ENCODE peak calls at places on chromosomes 6 and 20, in seven cellular contexts. M is colonic mucosa, H is ovary, Y is body of pancreas, Z is AG04450, O is tibial artery, E is DND-41. R is an unnamed sample.

GRCh38 chr6:108736832-108737231 is 111.4 kb upstream of the ARMC2 start:
- DNase-seq in Y (peak; percentile 35), E (no peak), Z (peak; percentile 50), H (no peak), M (no peak), O (peak; percentile 69), R (no peak)

GRCh38 chr6:16059496-16059895 is 69.4 kb upstream of the MYLIP start:
- DNase-seq in O (no peak), H (no peak), Z (no peak), M (no peak), E (no peak), Y (no peak), R (no peak)

GRCh38 chr20:24658920-24659660 is 189.7 kb downstream of the SYNDIG1 start:
- DNase-seq in O (no peak), Z (no peak), Y (no peak), H (no peak), M (no peak), E (no peak), R (peak; percentile 33)

GRCh38 chr6:14673201-14673600 is 555.6 kb downstream of the CD83 start:
- DNase-seq in Z (no peak), O (no peak), Y (no peak), M (no peak), E (no peak), H (no peak), R (no peak)

GRCh38 chr6:73929421-73929820 is 233.4 kb downstream of the CD109 start:
- DNase-seq in H (no peak), O (no peak), Z (no peak), M (no peak), Y (no peak), E (no peak), R (no peak)

GRCh38 chr6:119196732-119197131 is 118.3 kb upstream of the FAM184A start:
- DNase-seq in Y (no peak), Z (no peak), M (no peak), E (no peak), O (no peak), H (no peak), R (no peak)

GRCh38 chr6:170185175-170185970 is 105.5 kb downstream of the DLL1 start:
- DNase-seq in O (no peak), E (no peak), M (peak; percentile 6), Z (no peak), H (no peak), Y (peak; percentile 1), R (no peak)

GRCh38 chr20:32052090-32052791 is at the start of gene HCK:
- DNase-seq in E (no peak), Z (no peak), H (no peak), O (peak; percentile 38), Y (peak; percentile 51), M (no peak), R (peak; percentile 49)

GRCh38 chr20:47354710-47355488 is 1.6 kb downstream of the ZMYND8 start:
- DNase-seq in Z (no peak), M (no peak), E (no peak), O (no peak), Y (no peak), H (no peak), R (no peak)

GRCh38 chr20:46207031-46207549 is 89.0 kb downstream of the CD40 start:
- DNase-seq in H (peak; percentile 72), Y (no peak), Z (no peak), O (no peak), M (no peak), E (no peak), R (no peak)

GRCh38 chr6:9632026-9632425 is 782.8 kb downstream of the TFAP2A start:
- DNase-seq in Y (no peak), H (no peak), O (no peak), M (no peak), E (no peak), Z (no peak), R (no peak)

GRCh38 chr6:119444642-119445557 is 95.3 kb upstream of the MAN1A1 start:
- DNase-seq in H (no peak), Y (no peak), Z (no peak), E (no peak), O (no peak), M (no peak), R (no peak)

GRCh38 chr6:50147371-50147770 is 97.6 kb upstream of the DEFB112 start:
- DNase-seq in Y (no peak), E (no peak), Z (no peak), H (no peak), O (no peak), M (no peak), R (no peak)

GRCh38 chr6:137136065-137136464 is 37.4 kb downstream of the IL22RA2 start:
- DNase-seq in O (no peak), Y (no peak), Z (no peak), H (no peak), E (no peak), M (no peak), R (no peak)

GRCh38 chr20:48567145-48567544 is 260.7 kb downstream of the PREX1 start:
- DNase-seq in Z (no peak), H (no peak), E (no peak), Y (no peak), M (no peak), O (no peak), R (no peak)

GRCh38 chr20:20655883-20656282 is 56.6 kb downstream of the RALGAPA2 start:
- DNase-seq in Z (no peak), M (no peak), Y (no peak), E (no peak), H (no peak), O (no peak), R (no peak)

DNA sequence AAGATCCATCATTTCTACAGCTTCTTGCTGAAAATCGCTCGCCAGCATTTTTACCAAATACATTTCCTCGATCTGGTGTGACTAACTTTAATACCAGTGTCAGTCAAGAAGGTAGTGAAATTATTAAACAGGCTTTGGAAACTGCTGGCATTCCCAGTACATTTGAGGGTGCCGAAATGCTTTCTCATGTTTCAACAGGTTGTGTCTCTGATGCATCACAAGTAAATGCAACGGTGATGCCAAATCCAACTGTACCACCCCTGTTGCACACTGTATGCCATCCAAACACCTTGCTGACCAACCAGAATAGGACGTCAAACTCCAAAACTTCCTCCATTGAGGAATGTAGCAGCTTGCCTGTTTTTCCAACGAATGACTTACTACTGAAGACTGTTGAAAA is 64.4 kb upstream of the SMIM8 start:
- DNase-seq in H (no peak), O (no peak), Y (no peak), E (no peak), Z (no peak), M (no peak), R (no peak)
- H3K4me3 ChIP-seq in H (no peak overlapping the region), O (no peak overlapping the region), Y (no peak overlapping the region), E (no peak overlapping the region), Z (no peak overlapping the region), M (no peak overlapping the region), R (no peak overlapping the region)

DNA sequence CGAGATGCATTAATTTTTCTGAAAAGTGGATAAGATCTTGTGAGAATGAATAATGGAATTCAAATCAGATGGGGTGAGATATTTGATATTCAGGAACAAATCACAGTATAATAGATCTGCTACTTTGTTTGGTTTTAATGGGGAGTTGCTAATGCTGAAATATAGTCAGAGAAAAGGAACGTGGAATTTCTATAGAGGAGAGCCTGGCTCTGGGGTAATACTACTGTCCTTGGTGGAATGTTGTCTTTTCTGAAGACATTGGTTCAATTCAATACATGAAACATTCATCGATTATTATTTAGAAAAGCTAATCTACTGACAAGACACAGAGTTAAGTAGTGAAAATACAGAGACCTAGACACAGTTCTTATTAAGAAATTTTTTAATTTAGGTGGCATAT is 108.6 kb downstream of the ESR1 start:
- DNase-seq in M (no peak), E (no peak), Y (no peak), O (no peak), H (no peak), Z (no peak), R (no peak)
- H3K27ac ChIP-seq in M (no peak overlapping the region), E (no peak overlapping the region), Y (no peak overlapping the region), O (peak overlapping the region; percentile 34), H (no peak overlapping the region), Z (no peak overlapping the region), R (no peak overlapping the region)

DNA sequence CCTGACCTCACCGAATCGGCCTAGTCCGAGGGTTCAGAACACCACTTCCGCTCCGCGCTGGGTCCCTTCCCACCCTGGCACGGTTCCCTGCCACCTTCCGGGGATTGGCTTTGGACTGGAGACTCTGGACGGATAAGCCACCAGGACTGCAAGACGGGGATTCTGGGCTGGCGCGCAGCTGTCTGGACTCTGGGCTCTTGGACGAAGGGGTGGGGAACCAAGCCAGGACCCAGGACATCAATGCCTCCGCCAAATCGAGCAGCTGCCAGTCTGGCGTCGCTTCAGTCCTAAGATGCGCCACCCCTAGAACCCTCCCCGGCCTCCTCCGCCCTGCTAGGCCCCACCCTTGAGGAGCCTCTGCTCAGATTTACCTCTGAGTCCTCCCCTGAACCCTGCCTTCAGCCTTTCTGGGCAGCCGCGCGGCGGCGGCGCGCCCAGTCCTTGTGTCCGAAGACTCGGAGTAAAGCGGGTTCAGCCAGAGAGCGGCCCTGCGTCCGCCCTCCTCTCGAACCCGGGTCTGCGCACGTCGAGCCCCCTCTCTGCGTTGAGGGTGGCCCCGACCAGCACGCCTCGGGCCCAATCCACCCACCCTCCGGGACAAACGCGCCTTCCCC is 1.2 kb downstream of the KCNK17 start:
- DNase-seq in Z (no peak), O (no peak), Y (no peak), E (no peak), H (peak; percentile 35), M (no peak), R (peak; percentile 22)
- H3K27me3 ChIP-seq in Z (peaks cover 34% of the 10 kb centered on the region), O (peaks cover 12% of the 10 kb centered on the region), Y (peaks cover 4% of the 10 kb centered on the region), E (peaks cover 30% of the 10 kb centered on the region), H (no peaks in the 10 kb centered on the region), M (peaks cover 25% of the 10 kb centered on the region), R (peaks cover 90% of the 10 kb centered on the region)

GRCh38 chr6:155352812-155353211 is 38.5 kb upstream of the TFB1M start:
- DNase-seq in M (no peak), O (no peak), H (no peak), E (no peak), Y (no peak), Z (peak; percentile 27), R (no peak)
- H3K4me3 ChIP-seq in M (no peak overlapping the region), O (no peak overlapping the region), H (no peak overlapping the region), E (no peak overlapping the region), Y (no peak overlapping the region), Z (no peak overlapping the region), R (no peak overlapping the region)

GRCh38 chr20:50436696-50437095 is 73.5 kb upstream of the PTPN1 start:
- DNase-seq in Z (no peak), O (no peak), M (no peak), H (no peak), Y (no peak), E (no peak), R (no peak)

GRCh38 chr20:50442526-50442925 is 67.7 kb upstream of the PTPN1 start:
- DNase-seq in H (no peak), E (no peak), O (no peak), Y (no peak), Z (no peak), M (no peak), R (no peak)

GRCh38 chr20:50438986-50439407 is 71.2 kb upstream of the PTPN1 start:
- DNase-seq in M (no peak), H (no peak), Y (no peak), Z (no peak), O (no peak), E (no peak), R (no peak)

GRCh38 chr20:50436052-50436656 is 74.0 kb upstream of the PTPN1 start:
- DNase-seq in O (no peak), Z (no peak), H (no peak), E (no peak), M (no peak), Y (no peak), R (no peak)

GRCh38 chr20:50439539-50440453 is 70.4 kb upstream of the PTPN1 start:
- DNase-seq in Y (no peak), O (no peak), E (no peak), H (no peak), Z (no peak), M (no peak), R (no peak)
- H3K27ac ChIP-seq in Y (no peak overlapping the region), O (no peak overlapping the region), E (no peak overlapping the region), H (no peak overlapping the region), Z (peak overlapping the region; percentile 91), M (no peak overlapping the region), R (peak overlapping the region; percentile 12)